ENCODE peak calls at places on chromosomes 16 and 17, in five cellular contexts. One of them, this sample, is unnamed.

GRCh38 chr17:52606098-52606497 is 447.6 kb upstream of the CA10 start:
- DNase-seq in K562: no peak
- DNase-seq in GM12878: no peak
- DNase-seq in HepG2: no peak
- DNase-seq in H1: no peak
- DNase-seq in this sample: no peak

GRCh38 chr16:50706250-50706649 is 12.8 kb downstream of the NOD2 start:
- DNase-seq in K562: no peak
- DNase-seq in GM12878: no peak
- DNase-seq in HepG2: no peak
- DNase-seq in H1: no peak
- DNase-seq in this sample: no peak

GRCh38 chr17:17533901-17534441 is 37.8 kb upstream of the RASD1 start:
- DNase-seq in K562: no peak
- DNase-seq in GM12878: no peak
- DNase-seq in HepG2: peak
- DNase-seq in H1: no peak
- DNase-seq in this sample: no peak

GRCh38 chr17:35155246-35155645 is 7.6 kb downstream of the UNC45B start:
- DNase-seq in K562: no peak
- DNase-seq in GM12878: no peak
- DNase-seq in HepG2: no peak
- DNase-seq in H1: no peak
- DNase-seq in this sample: no peak

GRCh38 chr16:4795181-4795827 is at the start of gene SMIM22:
- DNase-seq in K562: no peak
- DNase-seq in GM12878: no peak
- DNase-seq in HepG2: no peak
- DNase-seq in H1: no peak
- DNase-seq in this sample: no peak

GRCh38 chr17:70091681-70092080 is 16.7 kb downstream of the KCNJ16 start:
- DNase-seq in K562: no peak
- DNase-seq in GM12878: no peak
- DNase-seq in HepG2: no peak
- DNase-seq in H1: no peak
- DNase-seq in this sample: no peak

GRCh38 chr17:58303981-58304734 is 23.4 kb upstream of the MPO start:
- DNase-seq in K562: peak
- DNase-seq in GM12878: no peak
- DNase-seq in HepG2: peak
- DNase-seq in H1: peak
- DNase-seq in this sample: peak

GRCh38 chr16:26019885-26020284 is 328.1 kb downstream of the HS3ST4 start:
- DNase-seq in K562: no peak
- DNase-seq in GM12878: no peak
- DNase-seq in HepG2: no peak
- DNase-seq in H1: no peak
- DNase-seq in this sample: no peak

GRCh38 chr17:10169274-10169673 is 29.1 kb downstream of the GAS7 start:
- DNase-seq in K562: no peak
- DNase-seq in GM12878: no peak
- DNase-seq in HepG2: no peak
- DNase-seq in H1: no peak
- DNase-seq in this sample: no peak

GRCh38 chr16:5854027-5854426 is 756.4 kb upstream of the EEF2KMT start:
- DNase-seq in K562: no peak
- DNase-seq in GM12878: no peak
- DNase-seq in HepG2: no peak
- DNase-seq in H1: no peak
- DNase-seq in this sample: no peak

GRCh38 chr17:77054926-77055325 is 85.8 kb upstream of the SEC14L1 start:
- DNase-seq in K562: no peak
- DNase-seq in GM12878: no peak
- DNase-seq in HepG2: no peak
- DNase-seq in H1: no peak
- DNase-seq in this sample: no peak

GRCh38 chr17:43779145-43780125 is 658 bp upstream of the DUSP3 start:
- DNase-seq in K562: no peak
- DNase-seq in GM12878: no peak
- DNase-seq in HepG2: peak
- DNase-seq in H1: no peak
- DNase-seq in this sample: peak

GRCh38 chr16:70577256-70577698 is 53.7 kb downstream of the SF3B3 start:
- DNase-seq in K562: no peak
- DNase-seq in GM12878: no peak
- DNase-seq in HepG2: no peak
- DNase-seq in H1: no peak
- DNase-seq in this sample: peak

GRCh38 chr17:73105448-73105847 is 13.0 kb upstream of the SLC39A11 start:
- DNase-seq in K562: no peak
- DNase-seq in GM12878: no peak
- DNase-seq in HepG2: no peak
- DNase-seq in H1: no peak
- DNase-seq in this sample: no peak

GRCh38 chr16:56869513-56870270 is 4.7 kb downstream of the SLC12A3 start:
- DNase-seq in K562: peak
- DNase-seq in GM12878: no peak
- DNase-seq in HepG2: peak
- DNase-seq in H1: peak
- DNase-seq in this sample: peak

GRCh38 chr17:77366558-77367245 is 225.9 kb downstream of the SEC14L1 start:
- DNase-seq in K562: no peak
- DNase-seq in GM12878: no peak
- DNase-seq in HepG2: no peak
- DNase-seq in H1: no peak
- DNase-seq in this sample: no peak

GRCh38 chr16:86484240-86484639 is 26.1 kb upstream of the FOXF1 start:
- DNase-seq in K562: no peak
- DNase-seq in GM12878: no peak
- DNase-seq in HepG2: no peak
- DNase-seq in H1: no peak
- DNase-seq in this sample: peak

GRCh38 chr17:34384271-34384670 is 21.2 kb upstream of the CCL1 start:
- DNase-seq in K562: no peak
- DNase-seq in GM12878: no peak
- DNase-seq in HepG2: no peak
- DNase-seq in H1: no peak
- DNase-seq in this sample: no peak

GRCh38 chr17:77602062-77602746 is 356.3 kb upstream of the TNRC6C start:
- DNase-seq in K562: no peak
- DNase-seq in GM12878: no peak
- DNase-seq in HepG2: no peak
- DNase-seq in H1: no peak
- DNase-seq in this sample: no peak

GRCh38 chr17:78491236-78492115 is 85.7 kb downstream of the DNAH17 start:
- DNase-seq in K562: no peak
- DNase-seq in GM12878: no peak
- DNase-seq in HepG2: no peak
- DNase-seq in H1: no peak
- DNase-seq in this sample: no peak

GRCh38 chr17:61168506-61168905 is 231.1 kb upstream of the TBX2 start:
- DNase-seq in K562: no peak
- DNase-seq in GM12878: no peak
- DNase-seq in HepG2: no peak
- DNase-seq in H1: no peak
- DNase-seq in this sample: no peak

DNA sequence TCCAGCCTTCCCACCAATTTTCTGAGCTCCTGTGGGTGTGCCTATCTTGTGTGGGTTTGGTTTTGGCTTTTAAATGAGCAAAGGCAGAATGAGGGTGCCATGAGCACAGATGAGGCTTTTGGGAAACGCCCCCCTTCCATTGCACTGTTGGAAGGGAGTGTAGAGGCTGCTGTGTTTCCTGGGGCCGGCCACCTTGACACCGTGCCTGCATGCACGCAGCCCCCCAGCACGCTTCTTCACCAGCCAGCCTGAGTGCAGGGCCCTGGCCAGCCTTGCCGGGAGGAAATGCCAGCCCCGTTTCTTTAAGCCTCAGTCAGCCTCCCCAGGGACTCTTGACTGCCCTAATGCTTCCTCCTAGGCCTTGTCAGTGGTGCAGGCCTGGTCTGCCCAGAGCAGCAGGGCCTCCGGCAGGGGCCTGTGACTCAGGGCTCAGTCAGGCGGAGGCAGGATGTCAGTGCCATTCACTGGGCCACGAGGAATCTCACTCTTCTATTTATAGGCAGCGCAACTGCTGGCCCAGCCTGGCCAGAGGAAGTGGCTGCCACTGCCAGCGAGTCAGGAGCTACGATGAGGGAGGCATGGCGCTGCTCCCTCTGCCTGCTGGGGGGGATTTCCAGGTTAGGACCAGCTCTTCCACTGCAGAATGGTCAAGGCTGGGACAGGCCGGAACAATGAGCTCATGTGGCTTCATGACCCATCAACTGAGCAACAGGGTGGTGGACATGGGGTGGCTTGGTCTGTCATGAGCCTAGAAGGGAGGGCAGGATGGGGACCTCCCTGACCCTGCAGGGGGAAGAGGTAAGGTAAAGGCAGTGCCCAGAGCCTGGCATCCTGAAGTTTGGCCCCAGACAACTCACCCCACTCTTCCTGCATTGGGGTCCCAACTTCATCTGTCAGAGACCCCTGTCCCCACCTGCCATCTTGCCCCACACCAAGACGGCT is 205.2 kb downstream of the RAB11FIP4 start:
- DNase-seq in K562: no peak
- DNase-seq in GM12878: peak
- DNase-seq in HepG2: peak
- DNase-seq in H1: peak
- DNase-seq in this sample: peak
- TF ChIP-seq POLR2A in K562: no peak
- TF ChIP-seq POLR2A in GM12878: no peak
- TF ChIP-seq POLR2A in HepG2: no peak
- TF ChIP-seq POLR2A in H1: no peak
- TF ChIP-seq POLR2A in this sample: no peak

GRCh38 chr17:20087538-20088250 is 78.5 kb downstream of the SPECC1 start:
- DNase-seq in K562: no peak
- DNase-seq in GM12878: no peak
- DNase-seq in HepG2: no peak
- DNase-seq in H1: no peak
- DNase-seq in this sample: no peak

GRCh38 chr17:20083460-20083859 is 74.3 kb downstream of the SPECC1 start:
- DNase-seq in K562: no peak
- DNase-seq in GM12878: no peak
- DNase-seq in HepG2: no peak
- DNase-seq in H1: no peak
- DNase-seq in this sample: no peak

GRCh38 chr17:20086416-20087074 is 77.4 kb downstream of the SPECC1 start:
- DNase-seq in K562: peak
- DNase-seq in GM12878: no peak
- DNase-seq in HepG2: no peak
- DNase-seq in H1: no peak
- DNase-seq in this sample: no peak

GRCh38 chr17:20084621-20085282 is 75.6 kb downstream of the SPECC1 start:
- DNase-seq in K562: no peak
- DNase-seq in GM12878: no peak
- DNase-seq in HepG2: no peak
- DNase-seq in H1: no peak
- DNase-seq in this sample: no peak

GRCh38 chr17:20085283-20085875 is 76.2 kb downstream of the SPECC1 start:
- DNase-seq in K562: no peak
- DNase-seq in GM12878: no peak
- DNase-seq in HepG2: no peak
- DNase-seq in H1: no peak
- DNase-seq in this sample: no peak
- TF ChIP-seq ATF3 in K562: no peak
- TF ChIP-seq ATF3 in GM12878: no peak
- TF ChIP-seq ATF3 in HepG2: no peak
- TF ChIP-seq ATF3 in H1: no peak
- TF ChIP-seq ATF3 in this sample: no peak

GRCh38 chr16:85306071-85306792 is 194.0 kb upstream of the CIBAR2 start:
- DNase-seq in K562: peak
- DNase-seq in GM12878: peak
- DNase-seq in HepG2: peak
- DNase-seq in H1: no peak
- DNase-seq in this sample: peak
- TF ChIP-seq POLR2A in K562: peak
- TF ChIP-seq POLR2A in GM12878: no peak
- TF ChIP-seq POLR2A in HepG2: peak
- TF ChIP-seq POLR2A in H1: no peak
- TF ChIP-seq POLR2A in this sample: peak

GRCh38 chr17:42667088-42667951 is 8.2 kb downstream of the TUBG2 start:
- DNase-seq in K562: no peak
- DNase-seq in GM12878: no peak
- DNase-seq in HepG2: peak
- DNase-seq in H1: no peak
- DNase-seq in this sample: peak
- TF ChIP-seq ATF3 in K562: no peak
- TF ChIP-seq ATF3 in GM12878: no peak
- TF ChIP-seq ATF3 in HepG2: no peak
- TF ChIP-seq ATF3 in H1: no peak
- TF ChIP-seq ATF3 in this sample: no peak

GRCh38 chr16:10942352-10943297 is at the start of gene DEXI:
- DNase-seq in K562: peak
- DNase-seq in GM12878: peak
- DNase-seq in HepG2: peak
- DNase-seq in H1: peak
- DNase-seq in this sample: peak
- TF ChIP-seq POLR2A in K562: peak
- TF ChIP-seq POLR2A in GM12878: peak
- TF ChIP-seq POLR2A in HepG2: peak
- TF ChIP-seq POLR2A in H1: no peak
- TF ChIP-seq POLR2A in this sample: no peak

GRCh38 chr17:7393613-7394451 is 493 bp downstream of the PLSCR3 start:
- DNase-seq in K562: peak
- DNase-seq in GM12878: no peak
- DNase-seq in HepG2: no peak
- DNase-seq in H1: no peak
- DNase-seq in this sample: no peak
- TF ChIP-seq ATF3 in K562: no peak
- TF ChIP-seq ATF3 in GM12878: no peak
- TF ChIP-seq ATF3 in HepG2: no peak
- TF ChIP-seq ATF3 in H1: no peak
- TF ChIP-seq ATF3 in this sample: no peak

GRCh38 chr16:67930678-67931211 is 917 bp downstream of the CTRL start:
- DNase-seq in K562: no peak
- DNase-seq in GM12878: no peak
- DNase-seq in HepG2: no peak
- DNase-seq in H1: no peak
- DNase-seq in this sample: no peak
- TF ChIP-seq POLR2A in K562: no peak
- TF ChIP-seq POLR2A in GM12878: peak
- TF ChIP-seq POLR2A in HepG2: no peak
- TF ChIP-seq POLR2A in H1: no peak
- TF ChIP-seq POLR2A in this sample: no peak

This sample was measured in HCT116.